ENCODE peak calls at places on chromosomes 3 and 15, in ten cellular contexts. E is right lobe of liver, N is GM03348, H is HL-60, Q is hypothalamus, T is H54, B is SK-N-DZ, F is GM12865, J is C1 segment of cervical spinal cord, Z is left ventricle myocardium inferior. X is an unnamed sample.

GRCh38 chr3:14389133-14390115 is 13.0 kb upstream of the SLC6A6 start:
- DNase-seq in E (no peak), N (no peak), H (no peak), Q (no peak), T (no peak), B (peak; percentile 68), F (no peak), J (no peak), Z (no peak), X (no peak)

GRCh38 chr3:141644931-141645330 is 93.2 kb upstream of the RNF7 start:
- DNase-seq in E (peak; percentile 84), N (peak; percentile 77), H (peak; percentile 55), Q (no peak), T (peak; percentile 35), B (peak; percentile 57), F (peak; percentile 77), J (no peak), Z (peak; percentile 80), X (peak; percentile 63)

GRCh38 chr15:90911906-90912769 is 9.0 kb downstream of the MAN2A2 start:
- DNase-seq in E (no peak), N (no peak), H (no peak), Q (no peak), T (no peak), B (no peak), F (no peak), J (no peak), Z (no peak), X (no peak)

GRCh38 chr3:141174683-141175082 is 56.9 kb upstream of the PXYLP1 start:
- DNase-seq in E (no peak), N (no peak), H (no peak), Q (no peak), T (no peak), B (no peak), F (no peak), J (no peak), Z (no peak), X (no peak)

GRCh38 chr3:33233884-33234283 is 15.3 kb upstream of the SUSD5 start:
- DNase-seq in E (no peak), N (no peak), H (no peak), Q (no peak), T (no peak), B (no peak), F (no peak), J (no peak), Z (no peak), X (no peak)

GRCh38 chr3:71551286-71551919 is 32.1 kb downstream of the FOXP1 start:
- DNase-seq in E (no peak), N (peak; percentile 48), H (no peak), Q (no peak), T (no peak), B (no peak), F (no peak), J (no peak), Z (no peak), X (no peak)

GRCh38 chr15:90489944-90490343 is 39.8 kb upstream of the CRTC3 start:
- DNase-seq in E (no peak), N (no peak), H (no peak), Q (no peak), T (no peak), B (no peak), F (no peak), J (no peak), Z (no peak), X (no peak)

GRCh38 chr15:73344051-73344450 is 24.7 kb downstream of the HCN4 start:
- DNase-seq in E (no peak), N (no peak), H (no peak), Q (no peak), T (no peak), B (no peak), F (no peak), J (no peak), Z (no peak), X (no peak)

GRCh38 chr15:98077186-98077585 is 116.7 kb downstream of the ARRDC4 start:
- DNase-seq in E (no peak), N (peak; percentile 61), H (no peak), Q (no peak), T (no peak), B (no peak), F (no peak), J (no peak), Z (no peak), X (no peak)

GRCh38 chr15:41774873-41775417 is 661 bp downstream of the MAPKBP1 start:
- DNase-seq in E (no peak), N (no peak), H (no peak), Q (no peak), T (no peak), B (no peak), F (no peak), J (no peak), Z (no peak), X (no peak)

GRCh38 chr15:82105458-82106205 is 59.8 kb upstream of the MEX3B start:
- DNase-seq in E (no peak), N (peak; percentile 77), H (no peak), Q (no peak), T (no peak), B (no peak), F (no peak), J (no peak), Z (no peak), X (no peak)

GRCh38 chr3:72288955-72289707 is 504.2 kb upstream of the PROK2 start:
- DNase-seq in E (no peak), N (peak; percentile 82), H (no peak), Q (peak; percentile 54), T (no peak), B (peak; percentile 51), F (peak; percentile 36), J (no peak), Z (no peak), X (peak; percentile 82)

GRCh38 chr3:138933981-138934691 is 12.8 kb downstream of the FOXL2 start:
- DNase-seq in E (no peak), N (no peak), H (no peak), Q (no peak), T (no peak), B (no peak), F (no peak), J (no peak), Z (no peak), X (no peak)

GRCh38 chr3:1135194-1135593 is 42.4 kb downstream of the CNTN6 start:
- DNase-seq in E (no peak), N (no peak), H (no peak), Q (no peak), T (no peak), B (no peak), F (no peak), J (no peak), Z (no peak), X (no peak)

GRCh38 chr3:118838871-118839270 is 195.8 kb downstream of the IGSF11 start:
- DNase-seq in E (no peak), N (no peak), H (no peak), Q (no peak), T (no peak), B (no peak), F (no peak), J (no peak), Z (no peak), X (no peak)

GRCh38 chr15:62777657-62778056 is 264.9 kb upstream of the TPM1 start:
- DNase-seq in E (no peak), N (peak; percentile 33), H (no peak), Q (no peak), T (no peak), B (no peak), F (no peak), J (no peak), Z (no peak), X (no peak)

GRCh38 chr3:38730281-38730680 is 80.8 kb upstream of the SCN5A start:
- DNase-seq in E (no peak), N (no peak), H (no peak), Q (no peak), T (no peak), B (no peak), F (no peak), J (no peak), Z (no peak), X (no peak)

GRCh38 chr3:13088020-13089006 is 15.1 kb upstream of the IQSEC1 start:
- DNase-seq in E (no peak), N (no peak), H (no peak), Q (no peak), T (no peak), B (no peak), F (peak; percentile 58), J (no peak), Z (no peak), X (no peak)

GRCh38 chr3:195013962-195014361 is 257.0 kb downstream of the XXYLT1 start:
- DNase-seq in E (no peak), N (no peak), H (no peak), Q (no peak), T (no peak), B (peak; percentile 83), F (no peak), J (no peak), Z (no peak), X (no peak)

GRCh38 chr3:17687585-17687984 is 54.8 kb downstream of the TBC1D5 start:
- DNase-seq in E (no peak), N (no peak), H (no peak), Q (no peak), T (no peak), B (no peak), F (no peak), J (no peak), Z (no peak), X (no peak)

GRCh38 chr15:68234060-68234459 is 4.5 kb upstream of the CLN6 start:
- DNase-seq in E (no peak), N (no peak), H (no peak), Q (no peak), T (no peak), B (peak; percentile 73), F (no peak), J (no peak), Z (no peak), X (no peak)

GRCh38 chr3:187763850-187764648 is 18.8 kb upstream of the BCL6 start:
- DNase-seq in E (no peak), N (peak; percentile 7), H (no peak), Q (no peak), T (no peak), B (peak; percentile 69), F (no peak), J (no peak), Z (no peak), X (no peak)

GRCh38 chr3:69669070-69669469 is 70.2 kb upstream of the MITF start:
- DNase-seq in E (no peak), N (no peak), H (no peak), Q (no peak), T (no peak), B (no peak), F (no peak), J (no peak), Z (no peak), X (no peak)

GRCh38 chr15:63763476-63764123 is 70.1 kb downstream of the HERC1 start:
- DNase-seq in E (no peak), N (peak; percentile 19), H (no peak), Q (no peak), T (peak; percentile 3), B (no peak), F (peak; percentile 55), J (no peak), Z (no peak), X (no peak)

GRCh38 chr15:98881526-98882517 is 125.8 kb downstream of the PGPEP1L start:
- DNase-seq in E (no peak), N (peak; percentile 66), H (peak; percentile 65), Q (no peak), T (no peak), B (peak; percentile 47), F (peak; percentile 69), J (no peak), Z (no peak), X (no peak)

GRCh38 chr3:168249048-168249538 is 153.4 kb upstream of the GOLIM4 start:
- DNase-seq in E (no peak), N (peak; percentile 18), H (no peak), Q (no peak), T (peak; percentile 3), B (no peak), F (peak; percentile 64), J (no peak), Z (no peak), X (no peak)

GRCh38 chr15:84747423-84748273 is 744 bp upstream of the ZNF592 start:
- DNase-seq in E (peak; percentile 89), N (peak; percentile 67), H (peak; percentile 60), Q (peak; percentile 51), T (peak; percentile 44), B (peak; percentile 74), F (peak; percentile 86), J (no peak), Z (peak; percentile 79), X (peak; percentile 62)

GRCh38 chr3:14248849-14249523 is 70.4 kb downstream of the LSM3 start:
- DNase-seq in E (no peak), N (no peak), H (no peak), Q (no peak), T (no peak), B (no peak), F (no peak), J (no peak), Z (no peak), X (peak; percentile 69)